ENCODE peak calls at places on chromosomes 16 and 17, in ten cellular contexts. C, R, I, G, S, W, U, A, L and T are unnamed samples.

GRCh38 chr17:83068641-83069570 is 10.5 kb upstream of the METRNL start:
- DNase-seq in U (peak; percentile 42), W (no peak), L (no peak), A (no peak), I (no peak), G (no peak), S (no peak), C (no peak), R (no peak), T (no peak)

GRCh38 chr16:85716680-85717038 is 27.9 kb upstream of the GINS2 start:
- DNase-seq in A (no peak), S (no peak), R (no peak), L (no peak), I (no peak), U (no peak), C (no peak), G (no peak), W (no peak), T (no peak)

GRCh38 chr16:4386452-4386813 is 14.8 kb downstream of the VASN start:
- DNase-seq in G (peak; percentile 82), A (peak; percentile 55), I (no peak), W (no peak), R (no peak), S (no peak), L (peak; percentile 61), C (no peak), U (no peak), T (no peak)

GRCh38 chr16:64153718-64154117 is 968.1 kb downstream of the CDH11 start:
- DNase-seq in U (no peak), L (no peak), I (no peak), R (peak; percentile 22), C (no peak), G (no peak), S (peak; percentile 73), W (peak; percentile 19), A (peak; percentile 37), T (no peak)

GRCh38 chr17:9837551-9838471 is 12.1 kb downstream of the GLP2R start:
- DNase-seq in I (no peak), W (peak; percentile 64), S (peak; percentile 90), U (no peak), R (peak; percentile 85), A (peak; percentile 65), G (no peak), L (peak; percentile 37), C (peak; percentile 10), T (no peak)

GRCh38 chr17:76670020-76670707 is 26.6 kb upstream of the ST6GALNAC1 start:
- DNase-seq in I (no peak), A (no peak), W (peak; percentile 34), U (no peak), C (no peak), L (no peak), R (no peak), G (no peak), S (no peak), T (no peak)

GRCh38 chr17:58504826-58505351 is 9.5 kb downstream of the MTMR4 start:
- DNase-seq in A (no peak), W (no peak), I (no peak), U (no peak), G (no peak), C (no peak), S (no peak), R (no peak), L (no peak), T (no peak)

GRCh38 chr17:48612854-48613691 is 2.0 kb downstream of the HOXB8 start:
- DNase-seq in S (no peak), I (no peak), C (peak; percentile 57), R (peak; percentile 61), U (no peak), G (no peak), A (no peak), L (no peak), W (peak; percentile 53), T (no peak)

GRCh38 chr17:3688852-3689261 is 7.1 kb downstream of the P2RX5 start:
- DNase-seq in I (no peak), C (no peak), A (no peak), W (no peak), L (no peak), R (no peak), U (no peak), S (no peak), G (no peak), T (no peak)
- H3K4me3 ChIP-seq in I (no peak overlapping the region), C (no peak overlapping the region), A (no peak overlapping the region), W (no peak overlapping the region), L (no peak overlapping the region), R (no peak overlapping the region), U (no peak overlapping the region), S (no peak overlapping the region), G (no peak overlapping the region), T (no peak overlapping the region)

DNA sequence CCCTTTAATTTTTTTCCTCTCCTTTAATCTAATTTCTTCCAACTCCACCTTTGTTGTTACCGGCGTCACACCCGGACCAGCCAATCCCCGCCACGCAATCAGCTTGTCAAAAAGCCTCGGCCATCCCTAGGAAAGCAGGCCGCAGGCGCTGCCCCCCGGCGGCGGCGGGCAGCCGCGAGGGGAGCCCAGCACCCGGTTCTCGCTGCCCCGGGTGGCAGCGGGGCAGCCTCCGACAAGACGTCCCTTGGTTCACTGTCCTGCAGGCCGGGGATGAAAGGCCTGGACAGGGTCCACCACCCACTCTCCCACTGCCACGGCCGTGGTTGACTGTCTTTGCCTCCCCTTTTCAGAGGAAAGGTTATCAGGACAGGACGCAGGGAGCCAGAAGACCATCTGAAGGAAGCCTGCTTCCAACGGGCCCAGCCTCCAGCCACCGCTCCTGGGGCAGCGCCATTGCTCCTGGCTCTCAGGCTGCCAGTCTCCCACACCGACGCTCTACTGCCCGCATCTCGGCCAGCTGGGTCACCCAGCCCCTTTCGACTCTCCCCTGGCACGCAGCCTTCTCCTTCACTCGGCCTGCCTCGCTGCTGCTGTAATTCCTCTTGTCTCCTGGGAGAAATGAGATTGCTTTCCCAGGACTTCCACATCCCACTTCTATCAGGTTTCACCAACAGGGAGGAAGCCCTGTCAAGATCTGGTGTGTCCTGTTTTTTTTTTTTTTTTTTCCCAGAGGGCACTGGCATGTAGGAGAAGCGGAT is 2.8 kb upstream of the UBTF start:
- DNase-seq in S (peak; percentile 83), R (peak; percentile 66), G (peak; percentile 91), L (peak; percentile 87), W (peak; percentile 73), C (peak; percentile 86), I (peak; percentile 74), A (peak; percentile 72), U (peak; percentile 84), T (no peak)
- TF ChIP-seq CTCF in S (peak; percentile 36), R (peak; percentile 26), G (peak; percentile 24), L (peak; percentile 27), W (peak; percentile 27), C (peak; percentile 20), I (no peak), A (no peak), U (peak; percentile 17), T (no peak)

GRCh38 chr17:79844869-79845600 is 5.8 kb upstream of the CBX4 start:
- DNase-seq in I (no peak), W (no peak), A (peak; percentile 21), S (peak; percentile 63), U (peak; percentile 62), C (peak; percentile 78), G (no peak), L (peak; percentile 22), R (no peak), T (no peak)

GRCh38 chr17:79842656-79843474 is 3.6 kb upstream of the CBX4 start:
- DNase-seq in I (no peak), U (no peak), S (peak; percentile 34), C (peak; percentile 39), A (peak; percentile 17), L (peak; percentile 15), G (no peak), R (no peak), W (no peak), T (no peak)

GRCh38 chr17:79845601-79845949 is 6.3 kb upstream of the CBX4 start:
- DNase-seq in S (no peak), C (no peak), L (peak; percentile 61), I (no peak), G (no peak), A (peak; percentile 45), R (no peak), W (no peak), U (no peak), T (no peak)

GRCh38 chr17:79843475-79843916 is 4.3 kb upstream of the CBX4 start:
- DNase-seq in G (no peak), R (no peak), S (no peak), I (no peak), A (no peak), L (no peak), C (no peak), U (no peak), W (no peak), T (no peak)

DNA sequence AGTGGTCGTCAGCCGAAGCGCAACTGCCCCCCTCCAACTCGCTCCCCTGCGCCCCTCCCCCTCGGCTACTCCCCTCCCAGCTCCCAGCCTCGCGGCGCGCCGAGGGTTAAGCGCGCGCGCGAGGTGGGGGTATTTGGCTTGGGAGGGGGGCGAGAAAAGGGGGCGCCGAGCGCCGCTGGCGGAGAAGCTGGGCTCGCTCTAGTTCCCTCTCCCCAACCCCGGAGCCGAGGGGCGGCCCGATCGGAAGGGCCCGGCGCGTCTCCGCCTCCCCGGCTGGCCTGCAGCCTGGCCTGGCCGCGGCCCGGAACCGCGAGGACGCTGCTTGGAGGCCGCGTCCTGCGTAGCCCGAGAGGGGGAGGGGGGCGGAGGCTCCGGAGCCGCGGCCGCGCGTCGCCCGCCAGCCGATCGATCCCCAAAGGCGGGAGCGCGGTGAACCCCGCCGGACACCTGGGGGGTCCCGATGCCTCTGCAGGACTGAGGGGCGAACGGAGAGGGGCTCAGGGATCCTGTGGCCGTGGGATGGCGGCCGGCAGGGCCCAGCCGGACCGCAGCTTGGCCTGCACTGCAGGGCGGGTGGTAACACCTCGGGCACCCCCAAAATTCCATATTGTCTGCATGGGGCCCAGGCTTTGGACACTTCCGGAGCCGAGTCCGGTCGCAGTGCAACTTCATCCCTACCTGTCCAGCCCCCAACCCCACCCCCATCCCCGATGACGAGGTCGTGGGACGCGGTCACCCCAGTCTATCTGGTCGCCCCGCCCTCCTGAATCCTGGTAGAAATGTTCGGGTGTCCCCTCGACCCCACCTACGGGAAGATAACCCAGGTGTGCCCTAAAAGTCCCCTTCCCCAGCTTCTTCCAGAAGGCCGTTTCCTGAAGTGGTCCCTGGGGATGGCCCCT is 4.9 kb upstream of the CBX4 start:
- DNase-seq in A (peak; percentile 70), G (no peak), W (peak; percentile 56), U (peak; percentile 72), C (peak; percentile 78), I (no peak), R (peak; percentile 61), L (peak; percentile 63), S (peak; percentile 68), T (no peak)
- H3K4me3 ChIP-seq in A (peak overlapping the region; percentile 44), G (peak overlapping the region; percentile 64), W (peak overlapping the region; percentile 41), U (peak overlapping the region; percentile 61), C (peak overlapping the region; percentile 64), I (peak overlapping the region; percentile 39), R (peak overlapping the region; percentile 46), L (peak overlapping the region; percentile 53), S (peak overlapping the region; percentile 82), T (peak overlapping the region; percentile 62)

GRCh38 chr16:70701998-70702397 is 16.1 kb upstream of the MTSS2 start:
- DNase-seq in C (no peak), I (no peak), L (no peak), U (no peak), W (no peak), S (no peak), A (no peak), R (no peak), G (no peak), T (no peak)

GRCh38 chr16:70701596-70701995 is 15.7 kb upstream of the MTSS2 start:
- DNase-seq in S (no peak), I (no peak), W (no peak), A (no peak), R (no peak), C (no peak), L (no peak), U (no peak), G (no peak), T (no peak)

GRCh38 chr16:70700101-70701020 is 14.5 kb upstream of the MTSS2 start:
- DNase-seq in L (no peak), W (peak; percentile 41), S (no peak), C (no peak), U (peak; percentile 65), G (peak; percentile 91), R (no peak), I (peak; percentile 67), A (no peak), T (no peak)

GRCh38 chr16:70699696-70700095 is 13.8 kb upstream of the MTSS2 start:
- DNase-seq in U (no peak), I (no peak), G (no peak), S (no peak), W (no peak), A (no peak), R (no peak), C (no peak), L (no peak), T (no peak)

DNA sequence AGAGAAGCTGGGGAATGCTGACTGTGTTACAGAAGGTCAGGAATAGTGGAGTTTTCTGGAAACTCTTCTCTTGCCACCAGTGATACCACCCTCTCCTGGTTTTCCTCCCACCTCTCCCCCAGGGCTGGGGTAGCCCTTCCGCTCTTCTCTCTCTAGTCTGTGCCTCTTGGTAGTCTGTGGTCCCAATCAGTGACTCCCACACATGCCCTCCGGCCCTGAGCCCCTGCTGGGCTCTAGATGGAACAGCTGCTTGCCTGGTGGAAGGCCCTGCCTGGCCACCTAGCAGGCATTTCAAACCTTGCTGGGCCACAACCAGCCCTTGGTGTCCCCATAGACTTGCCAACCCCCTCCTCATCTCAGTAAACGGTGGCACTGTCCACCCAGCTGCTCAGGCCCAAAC is 15.2 kb upstream of the MTSS2 start:
- DNase-seq in G (no peak), S (no peak), W (no peak), L (no peak), R (no peak), U (no peak), C (no peak), A (no peak), I (no peak), T (no peak)
- TF ChIP-seq CTCF in G (no peak), S (no peak), W (no peak), L (no peak), R (no peak), U (no peak), C (no peak), A (no peak), I (no peak), T (no peak)